ENCODE peak calls at places on chromosomes 12 and 14, in ten cellular contexts. S is NB4, G is heart right ventricle, R is pancreas, N is GM23338, C is heart left ventricle, J is AG04450, H is AG04449, I is gastrocnemius medialis, B is foreskin fibroblast. D is an unnamed sample.

GRCh38 chr12:47776471-47777143 is 3.6 kb downstream of the SLC48A1 start:
- DNase-seq in S (peak; percentile 77), G (no peak), R (no peak), N (no peak), C (peak; percentile 47), J (no peak), H (no peak), I (no peak), B (no peak), D (no peak)

GRCh38 chr14:76647699-76648298 is 113.5 kb upstream of the VASH1 start:
- DNase-seq in S (peak; percentile 68), G (no peak), R (peak; percentile 27), N (peak; percentile 90), C (no peak), J (peak; percentile 23), H (no peak), I (peak; percentile 15), B (peak; percentile 25), D (peak; percentile 10)

GRCh38 chr12:123741937-123742572 is 20.0 kb upstream of the DNAH10 start:
- DNase-seq in S (peak; percentile 81), G (no peak), R (no peak), N (no peak), C (no peak), J (no peak), H (no peak), I (no peak), B (no peak), D (no peak)

GRCh38 chr14:89701079-89702043 is 253.2 kb downstream of the EFCAB11 start:
- DNase-seq in S (peak; percentile 71), G (peak; percentile 92), R (peak; percentile 83), N (peak; percentile 95), C (peak; percentile 97), J (peak; percentile 16), H (no peak), I (peak; percentile 78), B (peak; percentile 71), D (no peak)

GRCh38 chr12:116964004-116964739 is 53.4 kb downstream of the FBXW8 start:
- DNase-seq in S (no peak), G (no peak), R (no peak), N (no peak), C (no peak), J (no peak), H (no peak), I (no peak), B (no peak), D (no peak)

GRCh38 chr12:128657378-128657777 is 166.4 kb downstream of the SLC15A4 start:
- DNase-seq in S (peak; percentile 20), G (no peak), R (no peak), N (no peak), C (no peak), J (no peak), H (no peak), I (no peak), B (no peak), D (no peak)

GRCh38 chr12:76860301-76860700 is 18.5 kb downstream of the CSRP2 start:
- DNase-seq in S (no peak), G (no peak), R (no peak), N (no peak), C (no peak), J (no peak), H (no peak), I (no peak), B (no peak), D (no peak)

GRCh38 chr12:43126652-43127051 is 425.4 kb downstream of the ADAMTS20 start:
- DNase-seq in S (no peak), G (no peak), R (no peak), N (no peak), C (no peak), J (no peak), H (no peak), I (no peak), B (no peak), D (no peak)

GRCh38 chr14:24465369-24465768 is 22.8 kb upstream of the SDR39U1 start:
- DNase-seq in S (no peak), G (no peak), R (no peak), N (no peak), C (no peak), J (no peak), H (no peak), I (no peak), B (no peak), D (no peak)

GRCh38 chr14:77044776-77045569 is 16.5 kb upstream of the IRF2BPL start:
- DNase-seq in S (peak; percentile 55), G (no peak), R (peak; percentile 35), N (peak; percentile 54), C (peak; percentile 62), J (no peak), H (no peak), I (peak; percentile 78), B (peak; percentile 85), D (no peak)

GRCh38 chr14:68744613-68745012 is 48.3 kb downstream of the ZFP36L1 start:
- DNase-seq in S (no peak), G (no peak), R (no peak), N (no peak), C (no peak), J (no peak), H (no peak), I (no peak), B (no peak), D (no peak)
- H3K4me3 ChIP-seq in S (no peak overlapping the region), G (no peak overlapping the region), R (no peak overlapping the region), N (no peak overlapping the region), C (no peak overlapping the region), J (no peak overlapping the region), H (no peak overlapping the region), I (no peak overlapping the region), B (no peak overlapping the region), D (no peak overlapping the region)

GRCh38 chr14:75539562-75540478 is 17.6 kb downstream of the BATF start:
- DNase-seq in S (no peak), G (no peak), R (no peak), N (peak; percentile 36), C (no peak), J (no peak), H (no peak), I (no peak), B (no peak), D (no peak)
- H3K4me3 ChIP-seq in S (no peak overlapping the region), G (no peak overlapping the region), R (no peak overlapping the region), N (no peak overlapping the region), C (no peak overlapping the region), J (no peak overlapping the region), H (no peak overlapping the region), I (no peak overlapping the region), B (no peak overlapping the region), D (no peak overlapping the region)

DNA sequence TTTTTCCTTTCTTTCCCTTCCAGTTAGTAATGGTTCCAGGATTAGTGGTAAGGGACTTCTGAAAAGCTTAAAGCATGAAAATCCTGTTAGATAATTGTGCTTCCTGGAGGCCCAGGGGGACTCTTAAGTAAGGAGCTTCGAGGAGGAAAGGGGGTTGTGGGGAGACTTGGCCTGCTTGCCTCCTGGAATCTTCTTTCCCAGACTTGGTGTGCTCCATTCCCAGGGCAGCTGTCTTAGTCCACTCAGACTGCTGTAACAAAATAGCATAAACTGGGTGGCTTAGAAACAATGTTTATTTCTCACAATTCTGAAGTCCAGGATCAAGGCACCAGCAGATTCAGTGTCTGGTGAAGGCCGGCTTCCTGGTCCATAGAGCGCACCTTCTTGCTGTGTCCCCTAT is 243.0 kb upstream of the PWP1 start:
- DNase-seq in S (no peak), G (no peak), R (no peak), N (no peak), C (no peak), J (no peak), H (no peak), I (no peak), B (no peak), D (no peak)
- H3K4me3 ChIP-seq in S (no peak overlapping the region), G (no peak overlapping the region), R (no peak overlapping the region), N (no peak overlapping the region), C (no peak overlapping the region), J (peak overlapping the region; percentile 23), H (no peak overlapping the region), I (no peak overlapping the region), B (no peak overlapping the region), D (no peak overlapping the region)

GRCh38 chr12:110109837-110110535 is 14.2 kb upstream of the IFT81 start:
- DNase-seq in S (no peak), G (no peak), R (no peak), N (no peak), C (no peak), J (no peak), H (no peak), I (no peak), B (no peak), D (no peak)
- H3K4me3 ChIP-seq in S (no peak overlapping the region), G (no peak overlapping the region), R (no peak overlapping the region), N (no peak overlapping the region), C (no peak overlapping the region), J (peak overlapping the region; percentile 37), H (no peak overlapping the region), I (peak overlapping the region; percentile 34), B (no peak overlapping the region), D (peak overlapping the region; percentile 6)

GRCh38 chr12:4346931-4347330 is 25.9 kb downstream of the TIGAR start:
- DNase-seq in S (no peak), G (no peak), R (no peak), N (no peak), C (no peak), J (no peak), H (no peak), I (no peak), B (no peak), D (no peak)
- H3K4me3 ChIP-seq in S (no peak overlapping the region), G (no peak overlapping the region), R (no peak overlapping the region), N (no peak overlapping the region), C (no peak overlapping the region), J (no peak overlapping the region), H (no peak overlapping the region), I (no peak overlapping the region), B (no peak overlapping the region), D (no peak overlapping the region)

DNA sequence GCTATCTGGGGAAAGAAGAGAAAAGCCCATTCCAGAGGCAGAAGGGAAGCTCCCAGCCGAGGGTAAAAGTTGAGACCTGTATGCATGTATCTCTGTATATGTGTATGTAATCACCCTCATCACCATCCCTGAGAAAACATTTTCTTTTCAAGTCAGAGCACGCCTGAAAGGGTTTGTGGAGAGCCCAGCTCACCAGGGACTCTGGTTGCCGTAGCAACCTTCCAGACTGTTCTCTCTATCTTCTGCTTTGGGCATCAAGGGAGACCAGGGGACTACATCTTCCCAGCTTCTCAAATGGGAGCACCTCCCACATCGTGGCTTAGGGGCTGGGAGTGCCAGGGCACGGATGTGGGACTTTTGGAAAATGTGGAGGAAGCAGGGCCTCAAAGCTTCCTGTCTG is 93.5 kb downstream of the GALNT8 start:
- DNase-seq in S (no peak), G (no peak), R (no peak), N (no peak), C (no peak), J (no peak), H (no peak), I (no peak), B (no peak), D (no peak)
- H3K4me3 ChIP-seq in S (no peak overlapping the region), G (no peak overlapping the region), R (no peak overlapping the region), N (no peak overlapping the region), C (no peak overlapping the region), J (no peak overlapping the region), H (no peak overlapping the region), I (no peak overlapping the region), B (no peak overlapping the region), D (no peak overlapping the region)

GRCh38 chr12:100356646-100357223 is at the start of gene SLC17A8:
- DNase-seq in S (no peak), G (no peak), R (peak; percentile 11), N (peak; percentile 77), C (no peak), J (no peak), H (no peak), I (no peak), B (no peak), D (no peak)
- H3K4me3 ChIP-seq in S (no peak within 1 kb of the TSS), G (no peak within 1 kb of the TSS), R (no peak within 1 kb of the TSS), N (peak within 1 kb of the TSS; percentile 33), C (no peak within 1 kb of the TSS), J (no peak within 1 kb of the TSS), H (no peak within 1 kb of the TSS), I (no peak within 1 kb of the TSS), B (no peak within 1 kb of the TSS), D (no peak within 1 kb of the TSS)

GRCh38 chr12:121499929-121500793 is 80.7 kb downstream of the KDM2B start:
- DNase-seq in S (peak; percentile 76), G (peak; percentile 79), R (peak; percentile 74), N (peak; percentile 76), C (peak; percentile 87), J (peak; percentile 33), H (no peak), I (peak; percentile 73), B (peak; percentile 60), D (peak; percentile 8)
- H3K4me3 ChIP-seq in S (no peak overlapping the region), G (peak overlapping the region; percentile 39), R (no peak overlapping the region), N (no peak overlapping the region), C (no peak overlapping the region), J (no peak overlapping the region), H (no peak overlapping the region), I (peak overlapping the region; percentile 45), B (no peak overlapping the region), D (no peak overlapping the region)

D was measured in skeletal muscle cell.